ENCODE peak calls at places on chromosomes 6 and 20, in six cellular contexts. O, B, X, Y, E and Q are unnamed samples.

GRCh38 chr6:51868591-51869355 is 218.6 kb downstream of the PKHD1 start:
- DNase-seq in Y (no peak), X (no peak), E (peak; percentile 96), B (no peak), O (no peak), Q (no peak)

GRCh38 chr6:74780831-74781230 is 425.0 kb downstream of the COL12A1 start:
- DNase-seq in B (no peak), Y (no peak), O (no peak), X (no peak), E (no peak), Q (no peak)

GRCh38 chr6:45791600-45792168 is 224.0 kb downstream of the CLIC5 start:
- DNase-seq in B (no peak), Y (no peak), X (no peak), O (no peak), E (peak; percentile 39), Q (no peak)

GRCh38 chr20:42531675-42531985 is 658.1 kb downstream of the PTPRT start:
- DNase-seq in O (no peak), E (no peak), Y (no peak), X (no peak), B (no peak), Q (no peak)

GRCh38 chr6:111031151-111031550 is 49.3 kb downstream of the RPF2 start:
- DNase-seq in O (no peak), E (no peak), X (no peak), Y (no peak), B (no peak), Q (no peak)

GRCh38 chr6:139436521-139437348 is 62.3 kb upstream of the CITED2 start:
- DNase-seq in B (no peak), E (peak; percentile 80), O (no peak), X (no peak), Y (no peak), Q (no peak)

GRCh38 chr6:99613398-99613704 is 6.7 kb downstream of the PRDM13 start:
- DNase-seq in B (no peak), O (no peak), Y (no peak), X (no peak), E (no peak), Q (no peak)

GRCh38 chr6:26594730-26595632 is 1.8 kb upstream of the ABT1 start:
- DNase-seq in X (peak; percentile 52), Y (peak; percentile 4), O (no peak), E (peak; percentile 17), B (no peak), Q (no peak)

GRCh38 chr6:18707714-18708439 is 320.7 kb downstream of the RNF144B start:
- DNase-seq in B (no peak), Y (no peak), E (no peak), O (no peak), X (no peak), Q (no peak)

GRCh38 chr6:148985499-148985898 is 238.7 kb downstream of the UST start:
- DNase-seq in Y (no peak), O (no peak), B (no peak), E (no peak), X (no peak), Q (no peak)

GRCh38 chr6:157229219-157229607 is 94.1 kb downstream of the TMEM242 start:
- DNase-seq in O (no peak), Y (no peak), E (no peak), X (no peak), B (no peak), Q (no peak)

GRCh38 chr6:75124085-75124484 is 81.8 kb downstream of the COL12A1 start:
- DNase-seq in B (no peak), O (no peak), Y (no peak), X (no peak), E (no peak), Q (no peak)

GRCh38 chr6:33994198-33995045 is 151.5 kb downstream of the GRM4 start:
- DNase-seq in X (no peak), B (no peak), O (no peak), E (no peak), Y (no peak), Q (no peak)

GRCh38 chr6:23137596-23137995 is 568.2 kb downstream of the HDGFL1 start:
- DNase-seq in Y (no peak), B (no peak), E (no peak), X (no peak), O (no peak), Q (no peak)

GRCh38 chr6:3721810-3722209 is 29.7 kb downstream of the PXDC1 start:
- DNase-seq in X (no peak), B (no peak), E (no peak), O (no peak), Y (no peak), Q (no peak)

GRCh38 chr6:79076160-79076559 is 1.9 kb downstream of the PHIP start:
- DNase-seq in Y (no peak), E (no peak), O (no peak), B (no peak), X (no peak), Q (peak; percentile 2)

GRCh38 chr20:14214046-14214445 is 123.4 kb downstream of the FLRT3 start:
- DNase-seq in Y (no peak), O (no peak), X (no peak), B (no peak), E (no peak), Q (no peak)

GRCh38 chr20:14203657-14204056 is 133.8 kb downstream of the FLRT3 start:
- DNase-seq in E (no peak), O (no peak), B (no peak), Y (no peak), X (no peak), Q (no peak)

GRCh38 chr20:14210146-14210545 is 127.3 kb downstream of the FLRT3 start:
- DNase-seq in B (no peak), E (no peak), O (no peak), X (no peak), Y (no peak), Q (no peak)

GRCh38 chr20:14207591-14207990 is 129.8 kb downstream of the FLRT3 start:
- DNase-seq in E (no peak), B (no peak), Y (no peak), X (no peak), O (no peak), Q (no peak)

DNA sequence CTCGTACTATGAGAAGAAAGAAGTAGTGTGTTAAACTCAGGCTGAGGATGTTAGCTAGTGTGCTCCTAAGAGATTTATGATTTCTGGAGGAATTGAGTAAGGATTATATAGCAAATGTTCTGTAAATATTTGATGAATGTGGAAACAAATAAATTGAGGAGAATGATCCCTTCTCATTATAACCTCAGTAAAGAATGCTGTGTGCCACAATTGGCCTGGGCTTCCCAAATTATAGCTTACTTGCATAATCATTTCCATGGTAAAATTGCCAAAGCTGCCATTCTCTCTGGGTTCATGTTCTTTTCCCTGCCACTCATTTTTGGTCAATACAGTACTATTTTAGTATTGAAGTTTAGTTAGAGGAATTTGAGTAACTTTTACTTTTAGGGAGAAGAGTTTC is 128.5 kb downstream of the FLRT3 start:
- DNase-seq in E (no peak), Y (no peak), B (no peak), X (no peak), O (no peak), Q (no peak)
- H3K27ac ChIP-seq in E (no peak overlapping the region), Y (no peak overlapping the region), B (no peak overlapping the region), X (no peak overlapping the region), O (no peak overlapping the region), Q (no peak overlapping the region)

GRCh38 chr6:28349344-28349891 is 329 bp upstream of the ZKSCAN3 start:
- DNase-seq in O (no peak), Y (no peak), E (no peak), X (no peak), B (no peak), Q (no peak)
- H3K27ac ChIP-seq in O (no peak overlapping the region), Y (no peak overlapping the region), E (no peak overlapping the region), X (peak overlapping the region; percentile 87), B (peak overlapping the region; percentile 55), Q (peak overlapping the region; percentile 57)

GRCh38 chr6:124036384-124036783 is 232.7 kb downstream of the NKAIN2 start:
- DNase-seq in B (no peak), O (no peak), E (no peak), Y (no peak), X (no peak), Q (no peak)

DNA sequence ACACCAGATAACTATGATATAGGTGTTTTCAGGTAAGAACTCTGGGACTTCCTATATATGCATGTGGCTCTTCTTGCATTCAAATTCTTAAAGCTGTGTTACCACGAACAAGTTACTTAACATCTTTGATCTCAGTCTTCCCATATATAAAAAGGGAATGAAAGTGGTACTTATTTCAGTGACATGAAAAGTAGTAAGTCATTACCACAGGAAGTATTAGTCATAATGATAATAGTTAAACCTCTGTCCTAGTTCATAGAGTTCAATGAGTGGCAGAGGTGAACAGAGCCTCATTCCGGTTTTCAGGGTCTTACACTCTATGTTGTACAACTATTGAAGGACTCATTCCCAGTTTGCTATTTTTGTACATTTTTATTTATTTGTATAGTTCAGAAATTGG is 237.0 kb downstream of the NKAIN2 start:
- DNase-seq in B (no peak), Y (no peak), X (no peak), O (no peak), E (no peak), Q (no peak)
- H3K27ac ChIP-seq in B (no peak overlapping the region), Y (no peak overlapping the region), X (no peak overlapping the region), O (no peak overlapping the region), E (no peak overlapping the region), Q (no peak overlapping the region)

DNA sequence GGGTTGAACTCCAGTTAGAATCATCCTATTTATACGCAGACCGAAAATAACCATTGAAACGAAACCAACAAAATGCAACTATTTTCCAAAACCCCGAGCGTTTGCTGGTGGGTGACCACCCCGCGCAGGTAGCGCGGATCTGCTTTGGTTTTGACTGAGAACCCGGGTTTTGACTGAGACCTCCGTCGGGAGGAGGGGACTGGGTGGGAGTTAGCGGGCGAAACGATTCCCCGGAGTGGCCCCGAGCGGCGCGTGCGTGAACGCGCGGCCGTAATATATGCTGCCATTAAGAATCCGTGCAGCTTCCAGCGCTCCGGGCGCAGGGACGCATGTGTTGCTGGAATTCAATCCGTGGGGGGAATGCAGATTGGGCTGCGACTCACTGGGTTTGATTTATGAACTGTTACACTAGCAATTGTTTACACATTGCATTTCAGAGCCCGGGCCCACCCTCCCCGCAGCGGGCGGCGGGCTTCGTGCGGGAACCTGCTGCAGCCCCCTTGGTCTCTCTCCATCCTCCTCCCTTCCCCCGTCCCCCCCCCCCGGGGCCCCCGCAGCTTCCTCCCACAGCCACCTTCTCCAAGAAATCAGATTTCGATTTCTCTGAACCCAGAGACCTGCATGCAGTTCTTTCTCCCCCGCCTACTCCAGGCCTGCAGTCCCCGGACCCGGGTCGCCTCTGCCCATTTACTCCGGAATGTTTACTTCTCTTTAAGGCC is 9.9 kb downstream of the NRN1 start:
- DNase-seq in E (no peak), Y (no peak), O (no peak), B (no peak), X (no peak), Q (no peak)
- H3K27ac ChIP-seq in E (no peak overlapping the region), Y (no peak overlapping the region), O (no peak overlapping the region), B (no peak overlapping the region), X (peak overlapping the region; percentile 49), Q (no peak overlapping the region)

DNA sequence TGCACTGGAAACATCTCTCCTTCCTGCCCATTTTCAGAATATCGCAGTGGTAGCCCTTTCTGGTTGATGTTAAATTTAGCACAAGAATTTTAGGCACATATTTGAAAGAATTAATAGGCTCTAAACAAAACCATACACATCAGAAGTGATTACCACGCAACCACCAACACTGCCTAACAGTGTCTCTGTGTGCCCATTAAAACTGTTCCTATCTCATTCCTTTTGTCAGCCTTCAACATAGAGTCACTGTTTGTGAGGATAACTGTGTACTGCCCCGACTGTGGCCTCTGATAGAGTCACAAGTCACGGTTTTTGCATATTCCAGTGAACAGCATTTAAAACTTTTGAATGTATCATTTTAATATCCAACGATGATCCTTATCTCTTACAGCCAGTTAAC is 116.8 kb upstream of the TNFAIP3 start:
- DNase-seq in O (no peak), Y (no peak), E (no peak), B (no peak), X (no peak), Q (no peak)
- H3K27ac ChIP-seq in O (no peak overlapping the region), Y (no peak overlapping the region), E (no peak overlapping the region), B (no peak overlapping the region), X (no peak overlapping the region), Q (no peak overlapping the region)